ENCODE peak calls at places on chromosome 1, in eight cellular contexts. K is left lung, C is SK-N-SH, G is body of pancreas, J is spleen, P is A549, D is IMR-90, B is OCI-LY7. U is an unnamed sample. For H3K4me1, the result is how much of the 10 kb centered on the place peaks cover.

GRCh38 chr1:46501528-46501927 is 11.9 kb downstream of the DMBX1 start:
- DNase-seq in G (no peak), D (no peak), J (no peak), K (no peak), C (no peak), B (no peak), P (no peak), U (no peak)

GRCh38 chr1:225750420-225750819 is 27.2 kb upstream of the SRP9 start:
- DNase-seq in P (no peak), D (no peak), B (no peak), K (no peak), J (no peak), C (no peak), G (no peak), U (no peak)

GRCh38 chr1:224357626-224358124 is 996 bp downstream of the CNIH4 start:
- DNase-seq in C (peak), D (peak), J (no peak), B (peak), G (no peak), K (no peak), P (peak), U (peak)

GRCh38 chr1:184775329-184775728 is 20.7 kb upstream of the EDEM3 start:
- DNase-seq in P (no peak), J (no peak), B (no peak), G (no peak), D (no peak), K (no peak), C (no peak), U (no peak)

GRCh38 chr1:110267260-110267659 is 57.1 kb downstream of the KCNC4 start:
- DNase-seq in C (no peak), B (no peak), K (no peak), G (no peak), D (no peak), J (no peak), P (no peak), U (no peak)

GRCh38 chr1:9755441-9755995 is 68.2 kb downstream of the CLSTN1 start:
- DNase-seq in G (no peak), J (peak), C (no peak), B (no peak), P (no peak), K (no peak), D (no peak), U (no peak)

GRCh38 chr1:201019321-201019977 is 4.1 kb downstream of the KIF21B start:
- DNase-seq in P (peak), D (no peak), K (peak), C (no peak), J (peak), B (peak), G (peak), U (peak)

GRCh38 chr1:30763654-30764248 is 6.2 kb upstream of the LAPTM5 start:
- DNase-seq in D (peak), G (no peak), C (no peak), B (no peak), J (no peak), P (no peak), K (peak), U (peak)

GRCh38 chr1:196180847-196181593 is 427.2 kb downstream of the KCNT2 start:
- DNase-seq in K (no peak), C (no peak), B (no peak), D (peak), G (no peak), J (no peak), P (peak), U (peak)

GRCh38 chr1:233608988-233609387 is 4.9 kb upstream of the KCNK1 start:
- DNase-seq in G (no peak), B (no peak), K (no peak), P (no peak), C (no peak), D (no peak), J (no peak), U (no peak)

GRCh38 chr1:160707171-160708109 is 4.2 kb downstream of the CD48 start:
- DNase-seq in D (no peak), P (no peak), K (no peak), B (peak), C (no peak), J (no peak), G (no peak), U (no peak)

GRCh38 chr1:228340686-228341449 is 65.8 kb downstream of the TRIM11 start:
- DNase-seq in G (peak), P (no peak), K (peak), D (no peak), J (peak), B (peak), C (peak), U (no peak)

GRCh38 chr1:93723101-93723500 is 41.5 kb upstream of the BCAR3 start:
- DNase-seq in J (no peak), C (no peak), P (no peak), D (no peak), K (no peak), B (no peak), G (no peak), U (no peak)

GRCh38 chr1:211738709-211739301 is 63.4 kb upstream of the NEK2 start:
- DNase-seq in J (peak), C (no peak), P (no peak), G (no peak), B (peak), K (no peak), D (peak), U (no peak)

GRCh38 chr1:63319069-63320023 is 3.0 kb upstream of the FOXD3 start:
- DNase-seq in P (no peak), K (peak), G (peak), J (no peak), D (no peak), B (no peak), C (peak), U (no peak)

GRCh38 chr1:200041337-200042118 is 14.0 kb downstream of the NR5A2 start:
- DNase-seq in D (no peak), C (no peak), P (no peak), J (no peak), K (no peak), B (no peak), G (peak), U (peak)

GRCh38 chr1:155880251-155880650 is 20.9 kb downstream of the SYT11 start:
- DNase-seq in B (no peak), C (no peak), K (no peak), G (no peak), P (no peak), D (no peak), J (no peak), U (no peak)

GRCh38 chr1:29412591-29412990 is 176.3 kb downstream of the PTPRU start:
- DNase-seq in G (peak), P (no peak), D (no peak), J (no peak), C (no peak), K (no peak), B (no peak), U (no peak)

GRCh38 chr1:186793582-186793927 is 35.2 kb upstream of the PLA2G4A start:
- DNase-seq in K (no peak), C (no peak), J (no peak), B (no peak), D (peak), P (no peak), G (no peak), U (no peak)

GRCh38 chr1:227257964-227258363 is 60.3 kb downstream of the CDC42BPA start:
- DNase-seq in K (no peak), B (no peak), G (no peak), J (no peak), C (no peak), D (no peak), P (no peak), U (no peak)

GRCh38 chr1:43527111-43527878 is 3.4 kb upstream of the PTPRF start:
- DNase-seq in K (no peak), J (peak), C (no peak), G (no peak), P (no peak), B (no peak), D (no peak), U (no peak)

GRCh38 chr1:110176299-110176956 is 26.1 kb downstream of the SLC6A17 start:
- DNase-seq in K (no peak), C (peak), J (no peak), B (no peak), G (peak), P (no peak), D (no peak), U (peak)

GRCh38 chr1:19831441-19831840 is 16.4 kb upstream of the RNF186 start:
- DNase-seq in K (no peak), J (no peak), D (no peak), P (no peak), C (no peak), B (no peak), G (no peak), U (no peak)

GRCh38 chr1:176119549-176119948 is 87.5 kb downstream of the COP1 start:
- DNase-seq in C (no peak), K (no peak), G (no peak), P (peak), B (peak), D (peak), J (no peak), U (no peak)

GRCh38 chr1:206686486-206687249 is 2.0 kb downstream of the MAPKAPK2 start:
- DNase-seq in J (no peak), C (no peak), P (peak), K (no peak), B (peak), D (no peak), G (no peak), U (no peak)

DNA sequence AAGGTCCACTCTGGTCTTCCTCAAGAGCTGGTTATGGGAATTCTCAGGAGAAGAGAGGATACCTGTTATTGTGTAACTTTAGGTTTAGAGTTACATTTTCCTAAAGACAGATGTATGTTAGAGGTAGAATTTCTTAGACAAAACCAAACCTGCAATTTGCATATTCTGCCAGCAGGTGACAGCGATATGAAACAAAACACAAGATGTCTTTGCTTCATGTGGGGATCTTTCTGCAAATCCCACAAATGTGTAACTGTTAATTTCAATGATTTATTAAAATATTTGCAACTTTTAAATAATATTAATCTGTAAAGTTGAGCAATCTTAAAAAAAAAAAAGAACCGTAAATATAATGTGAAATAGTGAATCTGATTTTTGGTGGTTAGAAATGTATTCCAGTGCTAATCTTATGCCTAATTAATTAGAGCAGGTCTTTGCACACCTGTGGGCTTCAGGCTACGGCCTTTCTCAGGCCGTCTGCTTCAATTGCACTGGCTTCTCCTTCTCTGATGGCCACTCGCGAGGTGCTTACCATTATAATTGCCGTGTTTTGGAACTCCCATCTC is 33.4 kb downstream of the FAM78B start:
- DNase-seq in C (no peak), P (no peak), G (no peak), B (peak), D (no peak), K (no peak), J (no peak), U (no peak)
- TF ChIP-seq CTCF in C (peak), P (peak), G (peak), B (peak), D (peak), K (peak), J (no peak), U (peak)

GRCh38 chr1:51624851-51625250 is 8.0 kb downstream of the OSBPL9 start:
- DNase-seq in P (no peak), D (peak), J (no peak), C (no peak), B (no peak), G (no peak), K (no peak), U (no peak)

GRCh38 chr1:51630393-51630792 is 13.5 kb downstream of the OSBPL9 start:
- DNase-seq in J (no peak), P (no peak), G (no peak), B (no peak), D (no peak), K (no peak), C (no peak), U (no peak)

GRCh38 chr1:51629918-51630317 is 13.0 kb downstream of the OSBPL9 start:
- DNase-seq in D (no peak), B (no peak), G (no peak), P (no peak), K (no peak), J (no peak), C (no peak), U (no peak)

GRCh38 chr1:51628715-51629590 is 12.1 kb downstream of the OSBPL9 start:
- DNase-seq in C (no peak), P (no peak), G (no peak), B (no peak), J (no peak), K (no peak), D (no peak), U (no peak)

GRCh38 chr1:51627672-51628071 is 10.8 kb downstream of the OSBPL9 start:
- DNase-seq in D (peak), J (no peak), K (no peak), C (peak), G (no peak), P (no peak), B (peak), U (peak)
- H3K4me1 ChIP-seq in D (under half), J (under half), K (under half), C (under half), G (under half), P (under half), B (under half), U (under half)

GRCh38 chr1:113811888-113812660 is at the start of gene RSBN1:
- DNase-seq in D (peak), K (peak), G (peak), C (peak), B (peak), P (peak), J (peak), U (peak)
- TF ChIP-seq CTCF in D (no peak), K (no peak), G (peak), C (no peak), B (no peak), P (no peak), J (peak), U (no peak)

GRCh38 chr1:207868769-207869721 is 41.9 kb downstream of the CD34 start:
- DNase-seq in K (peak), C (peak), G (peak), P (peak), D (peak), B (peak), J (peak), U (peak)
- H3K4me1 ChIP-seq in K (half or more), C (under half), G (half or more), P (under half), D (under half), B (under half), J (half or more), U (under half)

GRCh38 chr1:53470155-53470554 is 11.0 kb downstream of the DMRTB1 start:
- DNase-seq in D (peak), K (peak), C (no peak), J (peak), P (peak), G (peak), B (no peak), U (peak)
- TF ChIP-seq CTCF in D (peak), K (peak), C (no peak), J (peak), P (peak), G (peak), B (no peak), U (peak)

DNA sequence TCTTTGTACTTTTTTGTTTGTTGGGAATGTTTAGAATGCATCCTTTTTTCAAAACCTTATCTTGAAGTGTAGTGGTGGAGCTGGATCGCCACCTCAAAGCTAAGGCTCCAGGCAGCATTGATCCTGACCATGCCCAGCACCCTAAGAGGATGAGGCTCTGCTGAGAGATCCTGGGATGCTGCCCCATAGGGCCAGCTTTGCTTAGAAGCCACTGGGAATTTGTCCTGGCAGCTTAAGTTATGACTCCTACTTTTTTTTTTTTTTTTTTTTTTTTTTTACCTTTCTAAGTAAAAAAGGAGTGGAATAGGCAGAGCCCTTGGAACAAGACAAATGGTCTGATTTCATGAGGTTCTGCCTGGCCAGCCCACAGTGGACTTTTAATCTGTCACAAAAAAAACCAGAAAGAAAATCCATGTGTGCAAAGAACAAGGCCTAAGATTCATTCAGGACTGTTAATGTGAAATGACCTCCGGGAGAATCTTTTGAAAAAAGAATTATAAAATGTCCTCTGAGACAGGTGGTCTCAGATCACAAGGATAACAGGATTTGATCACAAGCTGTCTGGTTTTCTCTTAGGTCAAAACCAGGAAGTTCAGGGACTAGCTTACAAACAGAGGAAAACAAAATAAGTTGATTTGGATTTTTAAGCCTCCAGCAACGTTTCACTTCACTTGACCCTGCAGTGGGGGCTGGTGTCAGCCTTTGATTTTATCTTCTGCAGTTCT is 26.0 kb upstream of the RAP1A start:
- DNase-seq in K (no peak), G (no peak), J (no peak), B (no peak), D (no peak), P (no peak), C (peak), U (no peak)
- H3K4me1 ChIP-seq in K (half or more), G (under half), J (under half), B (under half), D (under half), P (under half), C (under half), U (under half)

GRCh38 chr1:119007672-119008482 is 19.7 kb upstream of the TBX15 start:
- DNase-seq in K (no peak), J (peak), B (no peak), C (peak), D (no peak), P (no peak), G (no peak), U (no peak)
- TF ChIP-seq CTCF in K (no peak), J (no peak), B (no peak), C (no peak), D (no peak), P (no peak), G (no peak), U (no peak)

GRCh38 chr1:204466416-204467405 is 27.9 kb downstream of the PIK3C2B start:
- DNase-seq in D (no peak), B (no peak), K (no peak), C (no peak), J (no peak), P (no peak), G (no peak), U (no peak)
- H3K4me1 ChIP-seq in D (under half), B (under half), K (under half), C (under half), J (half or more), P (under half), G (under half), U (under half)